ENCODE peak calls at places on chromosomes 13 and 19, in four cellular contexts. One of them, this sample, is unnamed. For H3K4me1, the result is how much of the 10 kb centered on the place peaks cover.

GRCh38 chr19:58123354-58123753 is 25.3 kb upstream of the ZSCAN18 start:
- DNase-seq in foreskin keratinocyte: no peak
- DNase-seq in breast epithelium: no peak
- DNase-seq in H9: no peak
- DNase-seq in this sample: no peak

GRCh38 chr13:40477623-40478608 is 188.5 kb downstream of the FOXO1 start:
- DNase-seq in H9: no peak
- DNase-seq in foreskin keratinocyte: no peak
- DNase-seq in breast epithelium: no peak
- DNase-seq in this sample: no peak

GRCh38 chr19:6738726-6739389 is 622 bp upstream of the TRIP10 start:
- DNase-seq in H9: no peak
- DNase-seq in foreskin keratinocyte: no peak
- DNase-seq in breast epithelium: peak
- DNase-seq in this sample: no peak

GRCh38 chr19:40461669-40462221 is 3.8 kb downstream of the BLVRB start:
- DNase-seq in foreskin keratinocyte: no peak
- DNase-seq in H9: no peak
- DNase-seq in breast epithelium: peak
- DNase-seq in this sample: no peak

GRCh38 chr13:86572115-86572514 is 772.9 kb upstream of the SLITRK6 start:
- DNase-seq in foreskin keratinocyte: peak
- DNase-seq in breast epithelium: no peak
- DNase-seq in H9: no peak
- DNase-seq in this sample: no peak

GRCh38 chr19:53977429-53977990 is 13.9 kb upstream of the CACNG6 start:
- DNase-seq in foreskin keratinocyte: peak
- DNase-seq in breast epithelium: peak
- DNase-seq in H9: peak
- DNase-seq in this sample: no peak

GRCh38 chr13:20311022-20311421 is 78.9 kb upstream of the GJB6 start:
- DNase-seq in H9: no peak
- DNase-seq in breast epithelium: no peak
- DNase-seq in foreskin keratinocyte: no peak
- DNase-seq in this sample: no peak

GRCh38 chr13:51865838-51866237 is 4.1 kb downstream of the CCDC70 start:
- DNase-seq in foreskin keratinocyte: no peak
- DNase-seq in H9: peak
- DNase-seq in breast epithelium: no peak
- DNase-seq in this sample: no peak

GRCh38 chr13:41019027-41019487 is at the start of gene ELF1:
- DNase-seq in foreskin keratinocyte: peak
- DNase-seq in breast epithelium: peak
- DNase-seq in H9: no peak
- DNase-seq in this sample: no peak

GRCh38 chr19:48752511-48753365 is at the start of gene FUT1:
- DNase-seq in breast epithelium: peak
- DNase-seq in foreskin keratinocyte: peak
- DNase-seq in H9: peak
- DNase-seq in this sample: peak

GRCh38 chr13:24176351-24177101 is 16.0 kb downstream of the SPATA13 start:
- DNase-seq in H9: no peak
- DNase-seq in breast epithelium: no peak
- DNase-seq in foreskin keratinocyte: no peak
- DNase-seq in this sample: no peak

GRCh38 chr13:111895896-111896821 is 170.8 kb upstream of the SOX1 start:
- DNase-seq in breast epithelium: no peak
- DNase-seq in foreskin keratinocyte: no peak
- DNase-seq in H9: peak
- DNase-seq in this sample: no peak

GRCh38 chr13:38630780-38631179 is 56.1 kb upstream of the FREM2 start:
- DNase-seq in foreskin keratinocyte: no peak
- DNase-seq in H9: no peak
- DNase-seq in breast epithelium: no peak
- DNase-seq in this sample: no peak

GRCh38 chr13:112069727-112070300 is 2.9 kb downstream of the SOX1 start:
- DNase-seq in foreskin keratinocyte: no peak
- DNase-seq in H9: no peak
- DNase-seq in breast epithelium: no peak
- DNase-seq in this sample: no peak

GRCh38 chr13:62629618-62630017 is 1214.0 kb upstream of the PCDH20 start:
- DNase-seq in foreskin keratinocyte: no peak
- DNase-seq in H9: no peak
- DNase-seq in breast epithelium: no peak
- DNase-seq in this sample: no peak

GRCh38 chr19:44196772-44197171 is 15.6 kb upstream of the ZNF227 start:
- DNase-seq in foreskin keratinocyte: no peak
- DNase-seq in breast epithelium: no peak
- DNase-seq in H9: no peak
- DNase-seq in this sample: no peak

GRCh38 chr13:50915562-50915961 is 6.0 kb downstream of the RNASEH2B start:
- DNase-seq in H9: no peak
- DNase-seq in breast epithelium: no peak
- DNase-seq in foreskin keratinocyte: no peak
- DNase-seq in this sample: no peak

GRCh38 chr19:18292810-18293641 is 11.6 kb upstream of the JUND start:
- DNase-seq in H9: peak
- DNase-seq in breast epithelium: peak
- DNase-seq in foreskin keratinocyte: no peak
- DNase-seq in this sample: no peak

GRCh38 chr13:35618565-35619083 is 142.1 kb upstream of the MAB21L1 start:
- DNase-seq in H9: no peak
- DNase-seq in breast epithelium: no peak
- DNase-seq in foreskin keratinocyte: no peak
- DNase-seq in this sample: no peak

GRCh38 chr13:73440296-73440895 is 381.6 kb downstream of the KLF5 start:
- DNase-seq in H9: no peak
- DNase-seq in breast epithelium: no peak
- DNase-seq in foreskin keratinocyte: no peak
- DNase-seq in this sample: no peak

GRCh38 chr19:43570174-43570791 is 5.0 kb downstream of the XRCC1 start:
- DNase-seq in breast epithelium: no peak
- DNase-seq in foreskin keratinocyte: peak
- DNase-seq in H9: no peak
- DNase-seq in this sample: no peak

GRCh38 chr19:23415561-23416191 is 20.4 kb upstream of the ZNF91 start:
- DNase-seq in breast epithelium: no peak
- DNase-seq in H9: peak
- DNase-seq in foreskin keratinocyte: no peak
- DNase-seq in this sample: peak

GRCh38 chr19:2503521-2504109 is 27.7 kb downstream of the GADD45B start:
- DNase-seq in foreskin keratinocyte: peak
- DNase-seq in breast epithelium: no peak
- DNase-seq in H9: no peak
- DNase-seq in this sample: no peak

GRCh38 chr19:51345076-51345620 is 3.2 kb upstream of the VSIG10L start:
- DNase-seq in breast epithelium: no peak
- DNase-seq in H9: no peak
- DNase-seq in foreskin keratinocyte: no peak
- DNase-seq in this sample: no peak

GRCh38 chr13:81760316-81760715 is 1419.4 kb upstream of the SPRY2 start:
- DNase-seq in breast epithelium: no peak
- DNase-seq in foreskin keratinocyte: peak
- DNase-seq in H9: no peak
- DNase-seq in this sample: no peak

GRCh38 chr19:18736415-18737336 is 53.2 kb downstream of the CRTC1 start:
- DNase-seq in H9: no peak
- DNase-seq in foreskin keratinocyte: no peak
- DNase-seq in breast epithelium: no peak
- DNase-seq in this sample: no peak

GRCh38 chr13:112176746-112177119 is 109.8 kb downstream of the SOX1 start:
- DNase-seq in breast epithelium: no peak
- DNase-seq in foreskin keratinocyte: no peak
- DNase-seq in H9: no peak
- DNase-seq in this sample: no peak

GRCh38 chr19:28425431-28425931 is 787.5 kb downstream of the UQCRFS1 start:
- DNase-seq in H9: no peak
- DNase-seq in breast epithelium: no peak
- DNase-seq in foreskin keratinocyte: peak
- DNase-seq in this sample: no peak

GRCh38 chr19:21603431-21604153 is 98.2 kb downstream of the ZNF429 start:
- DNase-seq in H9: no peak
- DNase-seq in foreskin keratinocyte: no peak
- DNase-seq in breast epithelium: no peak
- DNase-seq in this sample: no peak

GRCh38 chr19:49502866-49503581 is 6.8 kb downstream of the RPS11 start:
- DNase-seq in H9: peak
- DNase-seq in foreskin keratinocyte: no peak
- DNase-seq in breast epithelium: no peak
- DNase-seq in this sample: no peak

GRCh38 chr13:46914341-46914740 is 17.5 kb upstream of the HTR2A start:
- DNase-seq in H9: no peak
- DNase-seq in foreskin keratinocyte: peak
- DNase-seq in breast epithelium: no peak
- DNase-seq in this sample: no peak

GRCh38 chr13:48265217-48265815 is 32.3 kb downstream of the ITM2B start:
- DNase-seq in breast epithelium: no peak
- DNase-seq in H9: no peak
- DNase-seq in foreskin keratinocyte: no peak
- DNase-seq in this sample: no peak

GRCh38 chr19:41297628-41298326 is 12.2 kb upstream of the CCDC97 start:
- DNase-seq in H9: no peak
- DNase-seq in foreskin keratinocyte: no peak
- DNase-seq in breast epithelium: no peak
- DNase-seq in this sample: no peak

DNA sequence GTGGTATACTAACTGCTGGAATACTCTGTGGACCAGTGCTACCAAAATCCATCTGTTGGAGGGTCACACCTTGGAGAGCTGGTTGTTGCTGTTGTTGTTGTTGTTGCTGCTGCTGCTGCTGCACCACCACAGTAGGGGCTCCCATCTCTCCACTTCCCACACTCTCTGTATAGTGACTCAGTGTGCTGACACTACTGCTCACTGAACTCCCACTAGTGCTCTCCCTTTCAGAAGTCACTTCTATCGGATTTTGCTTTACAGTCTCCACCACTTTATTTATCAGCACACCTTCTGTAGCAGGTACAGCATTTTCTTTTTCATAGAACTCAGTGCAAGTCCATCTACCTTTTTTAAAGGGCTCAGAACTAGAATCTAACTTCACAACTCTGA is 1.7 kb downstream of the TSC22D1 start:
- DNase-seq in H9: no peak
- DNase-seq in breast epithelium: no peak
- DNase-seq in foreskin keratinocyte: no peak
- DNase-seq in this sample: no peak
- H3K4me1 ChIP-seq in H9: under half
- H3K4me1 ChIP-seq in breast epithelium: under half
- H3K4me1 ChIP-seq in foreskin keratinocyte: under half
- H3K4me1 ChIP-seq in this sample: under half

GRCh38 chr13:60261432-60262351 is 98.0 kb upstream of the DIAPH3 start:
- DNase-seq in foreskin keratinocyte: no peak
- DNase-seq in breast epithelium: no peak
- DNase-seq in H9: peak
- DNase-seq in this sample: peak
- H3K4me1 ChIP-seq in foreskin keratinocyte: under half
- H3K4me1 ChIP-seq in breast epithelium: under half
- H3K4me1 ChIP-seq in H9: under half
- H3K4me1 ChIP-seq in this sample: under half

GRCh38 chr19:15374796-15375440 is 4.7 kb downstream of the AKAP8 start:
- DNase-seq in breast epithelium: no peak
- DNase-seq in H9: no peak
- DNase-seq in foreskin keratinocyte: no peak
- DNase-seq in this sample: no peak
- H3K4me1 ChIP-seq in breast epithelium: under half
- H3K4me1 ChIP-seq in H9: under half
- H3K4me1 ChIP-seq in foreskin keratinocyte: under half
- H3K4me1 ChIP-seq in this sample: under half

DNA sequence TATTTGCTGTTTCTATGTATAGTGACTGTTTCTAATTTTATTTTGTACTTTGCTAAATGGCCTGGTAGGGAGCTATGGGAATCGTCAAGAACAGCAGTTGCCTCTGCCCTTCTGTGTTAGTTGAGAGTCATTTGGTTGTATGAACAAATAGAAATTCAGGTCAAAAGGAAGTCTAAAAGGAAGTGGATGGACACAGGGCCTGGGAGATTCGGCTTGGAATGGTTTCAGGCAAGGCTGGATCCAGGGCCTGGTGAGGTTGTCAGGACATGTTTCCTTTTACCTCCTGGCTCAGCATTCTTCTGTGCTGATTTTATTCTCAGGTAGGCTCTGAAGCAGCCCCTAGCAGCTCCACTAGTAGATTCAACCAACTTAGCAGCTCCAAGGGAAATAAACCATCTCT is 118.9 kb downstream of the SIPA1L3 start:
- DNase-seq in foreskin keratinocyte: no peak
- DNase-seq in H9: no peak
- DNase-seq in breast epithelium: no peak
- DNase-seq in this sample: no peak
- H3K4me1 ChIP-seq in foreskin keratinocyte: under half
- H3K4me1 ChIP-seq in H9: under half
- H3K4me1 ChIP-seq in breast epithelium: under half
- H3K4me1 ChIP-seq in this sample: under half

GRCh38 chr19:55620951-55621672 is 3.3 kb downstream of the ZNF784 start:
- DNase-seq in breast epithelium: no peak
- DNase-seq in H9: no peak
- DNase-seq in foreskin keratinocyte: no peak
- DNase-seq in this sample: no peak
- H3K4me1 ChIP-seq in breast epithelium: under half
- H3K4me1 ChIP-seq in H9: under half
- H3K4me1 ChIP-seq in foreskin keratinocyte: under half
- H3K4me1 ChIP-seq in this sample: under half

GRCh38 chr13:34012354-34012753 is 194.4 kb downstream of the RFC3 start:
- DNase-seq in H9: no peak
- DNase-seq in foreskin keratinocyte: no peak
- DNase-seq in breast epithelium: no peak
- DNase-seq in this sample: no peak
- H3K4me1 ChIP-seq in H9: under half
- H3K4me1 ChIP-seq in foreskin keratinocyte: under half
- H3K4me1 ChIP-seq in breast epithelium: under half
- H3K4me1 ChIP-seq in this sample: under half